ENCODE peak calls at places on chromosomes 1 and 21, in five cellular contexts. F is tibial nerve, G is AG10803, Y is fibroblast of lung, J is ecto neural progenitor cell. X is an unnamed sample.

GRCh38 chr1:194358208-194358581 is 1171.8 kb upstream of the B3GALT2 start:
- DNase-seq in G (no peak), F (no peak), J (no peak), Y (no peak), X (no peak)

GRCh38 chr1:202146993-202147392 is 2.5 kb upstream of the ARL8A start:
- DNase-seq in Y (no peak), J (no peak), F (no peak), G (no peak), X (no peak)

GRCh38 chr1:224623310-224623714 is 7.2 kb downstream of the CNIH3 start:
- DNase-seq in Y (peak; percentile 54), G (peak; percentile 68), F (no peak), J (no peak), X (no peak)

GRCh38 chr1:233341117-233341516 is 13.6 kb downstream of the MAP3K21 start:
- DNase-seq in F (no peak), Y (no peak), J (no peak), G (no peak), X (no peak)

GRCh38 chr1:119080586-119080985 is 59.9 kb downstream of the WARS2 start:
- DNase-seq in Y (peak; percentile 87), G (peak; percentile 97), F (no peak), J (no peak), X (no peak)

GRCh38 chr1:3402258-3403010 is 52.0 kb upstream of the ARHGEF16 start:
- DNase-seq in F (no peak), J (no peak), Y (no peak), G (peak; percentile 18), X (no peak)

GRCh38 chr1:29532285-29532684 is 296.0 kb downstream of the PTPRU start:
- DNase-seq in J (peak; percentile 18), Y (no peak), F (no peak), G (no peak), X (no peak)

GRCh38 chr1:150613061-150613920 is 16.1 kb downstream of the ENSA start:
- DNase-seq in J (no peak), F (no peak), Y (peak; percentile 94), G (peak; percentile 70), X (peak; percentile 44)

GRCh38 chr1:156458181-156458503 is 42.4 kb downstream of the MEF2D start:
- DNase-seq in F (no peak), J (no peak), G (no peak), Y (peak; percentile 57), X (no peak)

GRCh38 chr1:9705337-9706098 is 54.0 kb downstream of the PIK3CD start:
- DNase-seq in Y (no peak), J (no peak), G (peak; percentile 66), F (no peak), X (no peak)

GRCh38 chr21:36113647-36114428 is 21.0 kb upstream of the CBR3 start:
- DNase-seq in J (no peak), Y (no peak), F (no peak), G (no peak), X (peak; percentile 83)

GRCh38 chr1:30085814-30086770 is 637.3 kb downstream of the MATN1 start:
- DNase-seq in F (no peak), J (peak; percentile 94), Y (peak; percentile 58), G (peak; percentile 33), X (no peak)